ENCODE peak calls at places on chromosomes 13 and 19, in seven cellular contexts. D, Z, W, F, N, G and E are unnamed samples.

GRCh38 chr19:39308531-39309304 is 11.9 kb downstream of the LRFN1 start:
- DNase-seq in D (no peak), Z (peak; percentile 71), W (peak; percentile 7), F (peak; percentile 14), N (no peak), G (peak; percentile 85), E (peak; percentile 45)

GRCh38 chr19:53942001-53942786 is 20.5 kb upstream of the CACNG8 start:
- DNase-seq in D (no peak), Z (peak; percentile 71), W (no peak), F (no peak), N (no peak), G (peak; percentile 100), E (no peak)

GRCh38 chr19:33580026-33580644 is 41.6 kb upstream of the CHST8 start:
- DNase-seq in D (no peak), Z (no peak), W (no peak), F (no peak), N (no peak), G (no peak), E (no peak)

GRCh38 chr13:30241537-30241936 is 65.8 kb downstream of the KATNAL1 start:
- DNase-seq in D (no peak), Z (no peak), W (peak; percentile 75), F (peak; percentile 48), N (peak; percentile 11), G (no peak), E (no peak)

GRCh38 chr13:30744056-30744684 is 8.8 kb downstream of the ALOX5AP start:
- DNase-seq in D (peak; percentile 82), Z (peak; percentile 35), W (no peak), F (no peak), N (no peak), G (no peak), E (no peak)

GRCh38 chr13:51785592-51786424 is 18.2 kb downstream of the DHRS12 start:
- DNase-seq in D (no peak), Z (no peak), W (peak; percentile 65), F (peak; percentile 69), N (peak; percentile 60), G (no peak), E (peak; percentile 55)

GRCh38 chr13:107753286-107753685 is 462.1 kb downstream of the LIG4 start:
- DNase-seq in D (no peak), Z (no peak), W (peak; percentile 30), F (peak; percentile 38), N (no peak), G (no peak), E (no peak)

GRCh38 chr19:41324921-41325639 is 15.1 kb downstream of the CCDC97 start:
- DNase-seq in D (no peak), Z (peak; percentile 79), W (peak; percentile 84), F (peak; percentile 85), N (peak; percentile 89), G (peak; percentile 83), E (peak; percentile 89)

GRCh38 chr19:9407827-9408226 is 27.5 kb downstream of the ZNF266 start:
- DNase-seq in D (no peak), Z (no peak), W (no peak), F (no peak), N (no peak), G (no peak), E (no peak)

GRCh38 chr13:34255695-34256094 is 437.7 kb downstream of the RFC3 start:
- DNase-seq in D (no peak), Z (no peak), W (no peak), F (no peak), N (no peak), G (no peak), E (no peak)

GRCh38 chr19:5891938-5892771 is 11.4 kb downstream of the NDUFA11 start:
- DNase-seq in D (peak; percentile 64), Z (peak; percentile 46), W (peak; percentile 57), F (peak; percentile 66), N (no peak), G (peak; percentile 70), E (no peak)

GRCh38 chr19:46372901-46373572 is 26.1 kb downstream of the PPP5C start:
- DNase-seq in D (no peak), Z (peak; percentile 84), W (peak; percentile 28), F (peak; percentile 45), N (no peak), G (peak; percentile 74), E (no peak)

GRCh38 chr13:31072041-31072440 is 89.7 kb downstream of the HSPH1 start:
- DNase-seq in D (no peak), Z (no peak), W (peak; percentile 39), F (peak; percentile 52), N (no peak), G (no peak), E (no peak)

GRCh38 chr13:35961461-35962220 is 169.5 kb downstream of the DCLK1 start:
- DNase-seq in D (no peak), Z (no peak), W (no peak), F (no peak), N (no peak), G (no peak), E (no peak)

GRCh38 chr19:39679791-39680168 is 24.1 kb downstream of the LGALS16 start:
- DNase-seq in D (no peak), Z (no peak), W (no peak), F (no peak), N (no peak), G (no peak), E (no peak)

GRCh38 chr13:21957833-21958232 is 287.0 kb downstream of the FGF9 start:
- DNase-seq in D (no peak), Z (no peak), W (no peak), F (no peak), N (no peak), G (no peak), E (no peak)

GRCh38 chr19:46845959-46846459 is 4.6 kb downstream of the AP2S1 start:
- DNase-seq in D (no peak), Z (no peak), W (no peak), F (no peak), N (no peak), G (no peak), E (no peak)

GRCh38 chr13:33524086-33524485 is 238.5 kb upstream of the STARD13 start:
- DNase-seq in D (no peak), Z (no peak), W (peak; percentile 90), F (peak; percentile 89), N (no peak), G (no peak), E (no peak)

GRCh38 chr19:5623397-5624153 is 692 bp downstream of the SAFB start:
- DNase-seq in D (no peak), Z (no peak), W (no peak), F (no peak), N (peak; percentile 13), G (no peak), E (no peak)

GRCh38 chr19:46840157-46840942 is 10.3 kb downstream of the AP2S1 start:
- DNase-seq in D (peak; percentile 78), Z (peak; percentile 77), W (peak; percentile 77), F (peak; percentile 78), N (no peak), G (peak; percentile 60), E (no peak)

GRCh38 chr13:90686438-90686837 is 661.0 kb upstream of the MIR17HG start:
- DNase-seq in D (no peak), Z (peak; percentile 1), W (peak; percentile 91), F (peak; percentile 93), N (peak; percentile 4), G (no peak), E (no peak)

GRCh38 chr19:55677572-55678028 is 2.6 kb downstream of the EPN1 start:
- DNase-seq in D (no peak), Z (no peak), W (no peak), F (no peak), N (no peak), G (no peak), E (no peak)

GRCh38 chr19:55675661-55676354 is 782 bp downstream of the EPN1 start:
- DNase-seq in D (no peak), Z (no peak), W (no peak), F (no peak), N (no peak), G (no peak), E (no peak)

GRCh38 chr19:55674841-55675660 is at the start of gene EPN1:
- DNase-seq in D (peak; percentile 99), Z (peak; percentile 98), W (peak; percentile 97), F (peak; percentile 98), N (peak; percentile 97), G (peak; percentile 98), E (peak; percentile 93)

GRCh38 chr19:55676889-55677505 is 2.0 kb downstream of the EPN1 start:
- DNase-seq in D (no peak), Z (no peak), W (no peak), F (no peak), N (no peak), G (no peak), E (no peak)

GRCh38 chr19:55676384-55676783 is 1.4 kb downstream of the EPN1 start:
- DNase-seq in D (no peak), Z (no peak), W (peak; percentile 39), F (peak; percentile 27), N (no peak), G (no peak), E (no peak)
- TF ChIP-seq CTCF in D (no peak), Z (no peak), W (peak; percentile 23), F (peak; percentile 19), N (no peak), G (no peak), E (no peak)

GRCh38 chr13:50219743-50220142 is 204.5 kb downstream of the KCNRG start:
- DNase-seq in D (no peak), Z (no peak), W (no peak), F (no peak), N (no peak), G (no peak), E (no peak)
- TF ChIP-seq CTCF in D (no peak), Z (no peak), W (no peak), F (no peak), N (no peak), G (no peak), E (no peak)

GRCh38 chr19:18419195-18419698 is at the start of gene SSBP4:
- DNase-seq in D (peak; percentile 97), Z (peak; percentile 79), W (peak; percentile 89), F (peak; percentile 90), N (peak; percentile 69), G (peak; percentile 87), E (peak; percentile 85)

GRCh38 chr19:18421371-18421959 is 2.3 kb downstream of the SSBP4 start:
- DNase-seq in D (no peak), Z (no peak), W (no peak), F (no peak), N (no peak), G (no peak), E (peak; percentile 27)

GRCh38 chr19:18418725-18419194 is 438 bp upstream of the SSBP4 start:
- DNase-seq in D (no peak), Z (no peak), W (no peak), F (no peak), N (peak; percentile 47), G (no peak), E (peak; percentile 81)

GRCh38 chr19:18420931-18421330 is 1.7 kb downstream of the SSBP4 start:
- DNase-seq in D (no peak), Z (no peak), W (no peak), F (no peak), N (no peak), G (no peak), E (no peak)

GRCh38 chr19:18419699-18420460 is 682 bp downstream of the SSBP4 start:
- DNase-seq in D (peak; percentile 71), Z (no peak), W (no peak), F (no peak), N (no peak), G (no peak), E (peak; percentile 75)
- TF ChIP-seq CTCF in D (no peak), Z (no peak), W (no peak), F (no peak), N (no peak), G (no peak), E (no peak)

DNA sequence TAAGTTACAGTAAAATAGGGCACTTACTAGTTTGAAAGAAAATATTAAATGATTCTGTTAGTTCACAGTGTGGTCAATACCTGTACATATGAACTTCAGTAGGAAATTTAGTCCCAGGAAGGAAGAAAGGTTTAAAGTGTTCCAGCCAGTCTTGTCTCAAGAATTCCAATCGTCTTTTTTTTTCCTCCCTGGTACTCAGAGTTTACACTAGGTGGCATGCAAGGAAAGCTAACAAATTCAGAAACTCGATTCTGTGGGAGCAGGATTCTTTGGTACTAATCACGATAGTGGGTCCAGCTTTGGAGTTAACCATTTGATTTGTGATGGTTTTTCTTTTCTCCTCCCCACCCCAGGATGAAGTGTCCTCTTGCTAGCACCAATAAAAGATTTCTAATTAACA is 43.6 kb downstream of the POLR1D start:
- DNase-seq in D (no peak), Z (peak; percentile 7), W (peak; percentile 28), F (no peak), N (no peak), G (no peak), E (no peak)
- TF ChIP-seq CTCF in D (no peak), Z (no peak), W (no peak), F (peak; percentile 21), N (peak; percentile 13), G (peak; percentile 49), E (no peak)